ENCODE peak calls at places on chromosomes 3 and 15, in eight cellular contexts. I is IMR-90; P is heart right ventricle; B is left ventricle myocardium inferior; F is CD8-positive, alpha-beta memory T cell; R is Caco-2; E is MM.1S; C is pancreas. S is an unnamed sample.
A peak's percentile ranks its signal among the peaks of the same experiment; 100 is the strongest.

GRCh38 chr3:150371741-150372254 is 36.3 kb upstream of the TSC22D2 start:
- DNase-seq in I (peak; percentile 99), P (no peak), B (no peak), F (no peak), R (peak; percentile 78), E (no peak), C (no peak), S (no peak)

GRCh38 chr3:52518723-52519444 is 14.8 kb downstream of the NT5DC2 start:
- DNase-seq in I (no peak), P (no peak), B (no peak), F (no peak), R (peak; percentile 67), E (no peak), C (peak; percentile 57), S (no peak)

GRCh38 chr3:25007974-25008658 is 419.9 kb upstream of the RARB start:
- DNase-seq in I (no peak), P (no peak), B (no peak), F (no peak), R (no peak), E (no peak), C (no peak), S (no peak)

GRCh38 chr3:52437326-52438103 is 7.4 kb downstream of the SEMA3G start:
- DNase-seq in I (no peak), P (no peak), B (no peak), F (no peak), R (no peak), E (no peak), C (peak; percentile 49), S (no peak)

GRCh38 chr3:38597502-38598060 is 51.9 kb downstream of the SCN5A start:
- DNase-seq in I (no peak), P (no peak), B (no peak), F (no peak), R (no peak), E (no peak), C (no peak), S (no peak)

GRCh38 chr3:69094467-69095205 is 9.9 kb downstream of the ARL6IP5 start:
- DNase-seq in I (peak; percentile 48), P (no peak), B (no peak), F (no peak), R (no peak), E (peak; percentile 49), C (no peak), S (no peak)

GRCh38 chr3:5210926-5211325 is 23.4 kb downstream of the EDEM1 start:
- DNase-seq in I (no peak), P (no peak), B (no peak), F (no peak), R (no peak), E (no peak), C (no peak), S (no peak)

GRCh38 chr3:196127308-196128040 is 45.6 kb upstream of the TFRC start:
- DNase-seq in I (no peak), P (no peak), B (no peak), F (peak; percentile 25), R (no peak), E (peak; percentile 41), C (no peak), S (no peak)

GRCh38 chr15:63308947-63309346 is 31.5 kb downstream of the APH1B start:
- DNase-seq in I (no peak), P (no peak), B (no peak), F (no peak), R (no peak), E (no peak), C (no peak), S (no peak)

GRCh38 chr15:96728591-96728990 is 398.1 kb downstream of the NR2F2 start:
- DNase-seq in I (no peak), P (no peak), B (no peak), F (no peak), R (no peak), E (no peak), C (no peak), S (no peak)

GRCh38 chr3:118036215-118036614 is 998.4 kb downstream of the IGSF11 start:
- DNase-seq in I (no peak), P (no peak), B (no peak), F (no peak), R (no peak), E (no peak), C (no peak), S (no peak)
- H3K9me3 ChIP-seq in I (peaks cover 4% of the 10 kb centered on the region), P (peaks cover 10% of the 10 kb centered on the region), B (peaks cover 26% of the 10 kb centered on the region), F (no peaks in the 10 kb centered on the region), R (no peaks in the 10 kb centered on the region), E (no peaks in the 10 kb centered on the region), C (no peaks in the 10 kb centered on the region), S (no peaks in the 10 kb centered on the region)

GRCh38 chr3:44506961-44507360 is 29.5 kb upstream of the ZNF445 start:
- DNase-seq in I (no peak), P (no peak), B (no peak), F (no peak), R (no peak), E (no peak), C (no peak), S (no peak)

GRCh38 chr3:44499149-44499898 is 21.9 kb upstream of the ZNF445 start:
- DNase-seq in I (no peak), P (no peak), B (no peak), F (no peak), R (no peak), E (no peak), C (no peak), S (no peak)

GRCh38 chr3:44504566-44504965 is 27.1 kb upstream of the ZNF445 start:
- DNase-seq in I (no peak), P (no peak), B (no peak), F (no peak), R (no peak), E (no peak), C (no peak), S (no peak)

GRCh38 chr3:44506556-44506955 is 29.1 kb upstream of the ZNF445 start:
- DNase-seq in I (no peak), P (no peak), B (no peak), F (no peak), R (no peak), E (no peak), C (no peak), S (no peak)

GRCh38 chr3:44501971-44502370 is 24.5 kb upstream of the ZNF445 start:
- DNase-seq in I (peak; percentile 13), P (no peak), B (no peak), F (no peak), R (no peak), E (no peak), C (no peak), S (no peak)
- H3K9me3 ChIP-seq in I (peaks cover 42% of the 10 kb centered on the region), P (peaks cover 16% of the 10 kb centered on the region), B (peaks cover 62% of the 10 kb centered on the region), F (peaks cover 32% of the 10 kb centered on the region), R (peaks cover 10% of the 10 kb centered on the region), E (no peaks in the 10 kb centered on the region), C (no peaks in the 10 kb centered on the region), S (peaks cover 10% of the 10 kb centered on the region)

GRCh38 chr15:24966364-24967103 is 11.7 kb downstream of the SNRPN start:
- DNase-seq in I (no peak), P (no peak), B (no peak), F (no peak), R (no peak), E (no peak), C (no peak), S (no peak)

GRCh38 chr15:24976932-24977331 is 22.1 kb downstream of the SNRPN start:
- DNase-seq in I (peak; percentile 35), P (no peak), B (no peak), F (no peak), R (no peak), E (no peak), C (no peak), S (no peak)

GRCh38 chr15:24977686-24978085 is 22.9 kb downstream of the SNRPN start:
- DNase-seq in I (no peak), P (no peak), B (no peak), F (no peak), R (no peak), E (no peak), C (no peak), S (no peak)

GRCh38 chr15:24971052-24971451 is 16.3 kb downstream of the SNRPN start:
- DNase-seq in I (no peak), P (no peak), B (no peak), F (no peak), R (no peak), E (no peak), C (no peak), S (no peak)

GRCh38 chr15:24971772-24972171 is 17.0 kb downstream of the SNRPN start:
- DNase-seq in I (no peak), P (no peak), B (no peak), F (no peak), R (no peak), E (no peak), C (no peak), S (no peak)
- H3K9me3 ChIP-seq in I (no peaks in the 10 kb centered on the region), P (no peaks in the 10 kb centered on the region), B (peaks cover 85% of the 10 kb centered on the region), F (no peaks in the 10 kb centered on the region), R (peaks cover 4% of the 10 kb centered on the region), E (no peaks in the 10 kb centered on the region), C (no peaks in the 10 kb centered on the region), S (no peaks in the 10 kb centered on the region)

GRCh38 chr15:79922512-79923067 is 25.8 kb upstream of the MTHFS start:
- DNase-seq in I (no peak), P (no peak), B (no peak), F (no peak), R (no peak), E (no peak), C (no peak), S (no peak)

GRCh38 chr15:79919090-79919748 is 22.4 kb upstream of the MTHFS start:
- DNase-seq in I (no peak), P (no peak), B (no peak), F (no peak), R (no peak), E (no peak), C (no peak), S (no peak)

GRCh38 chr15:79918278-79918677 is 21.5 kb upstream of the MTHFS start:
- DNase-seq in I (no peak), P (no peak), B (no peak), F (no peak), R (no peak), E (no peak), C (peak; percentile 31), S (no peak)

GRCh38 chr15:79923068-79923514 is 26.3 kb upstream of the MTHFS start:
- DNase-seq in I (peak; percentile 39), P (peak; percentile 70), B (peak; percentile 62), F (peak; percentile 60), R (peak; percentile 67), E (peak; percentile 74), C (peak; percentile 77), S (peak; percentile 55)

GRCh38 chr15:79919749-79920511 is 23.1 kb upstream of the MTHFS start:
- DNase-seq in I (no peak), P (no peak), B (no peak), F (no peak), R (no peak), E (no peak), C (no peak), S (no peak)
- H3K9me3 ChIP-seq in I (peaks cover 42% of the 10 kb centered on the region), P (peaks cover 52% of the 10 kb centered on the region), B (peaks cover 74% of the 10 kb centered on the region), F (peaks cover 37% of the 10 kb centered on the region), R (peaks cover 24% of the 10 kb centered on the region), E (no peaks in the 10 kb centered on the region), C (no peaks in the 10 kb centered on the region), S (peaks cover 15% of the 10 kb centered on the region)